ENCODE peak calls at places on chromosomes 1 and 21, in five cellular contexts. V is GM12878, F is HepG2, Z is HCT116, B is H1. T is an unnamed sample.

GRCh38 chr21:41059871-41060270 is 108.1 kb upstream of the BACE2 start:
- DNase-seq in V (no peak), F (no peak), Z (no peak), B (no peak), T (peak; percentile 43)

GRCh38 chr1:48772221-48772620 is 4.5 kb downstream of the BEND5 start:
- DNase-seq in V (no peak), F (no peak), Z (no peak), B (no peak), T (no peak)

GRCh38 chr1:33346921-33347649 is 26.2 kb upstream of the A3GALT2 start:
- DNase-seq in V (no peak), F (peak; percentile 94), Z (peak; percentile 40), B (no peak), T (no peak)

GRCh38 chr1:2499986-2500596 is 24.0 kb downstream of the PLCH2 start:
- DNase-seq in V (no peak), F (no peak), Z (no peak), B (no peak), T (no peak)

GRCh38 chr1:180971273-180971997 is 51.2 kb downstream of the STX6 start:
- DNase-seq in V (no peak), F (no peak), Z (no peak), B (no peak), T (no peak)

GRCh38 chr1:20318971-20319370 is 28.3 kb downstream of the VWA5B1 start:
- DNase-seq in V (no peak), F (no peak), Z (no peak), B (no peak), T (no peak)

GRCh38 chr1:94543003-94543402 is 1.4 kb upstream of the F3 start:
- DNase-seq in V (no peak), F (no peak), Z (no peak), B (no peak), T (no peak)

GRCh38 chr1:235423214-235423652 is 56.0 kb downstream of the TBCE start:
- DNase-seq in V (peak; percentile 4), F (no peak), Z (no peak), B (no peak), T (no peak)

GRCh38 chr1:248793592-248793991 is 32.1 kb downstream of the SH3BP5L start:
- DNase-seq in V (peak; percentile 82), F (no peak), Z (no peak), B (no peak), T (no peak)

GRCh38 chr1:71572038-71572437 is 491.2 kb upstream of the ZRANB2 start:
- DNase-seq in V (peak; percentile 11), F (no peak), Z (no peak), B (no peak), T (no peak)

GRCh38 chr1:205434738-205435137 is 12.9 kb upstream of the LEMD1 start:
- DNase-seq in V (no peak), F (no peak), Z (no peak), B (no peak), T (no peak)

GRCh38 chr1:193322218-193322617 is 135.8 kb upstream of the B3GALT2 start:
- DNase-seq in V (no peak), F (no peak), Z (peak; percentile 22), B (no peak), T (no peak)

GRCh38 chr1:165463978-165464377 is 19.1 kb upstream of the RXRG start:
- DNase-seq in V (no peak), F (no peak), Z (no peak), B (no peak), T (no peak)

GRCh38 chr1:3789421-3790300 is 6.6 kb downstream of the LRRC47 start:
- DNase-seq in V (no peak), F (no peak), Z (no peak), B (no peak), T (no peak)

GRCh38 chr1:20600156-20600555 is 11.3 kb downstream of the CDA start:
- DNase-seq in V (no peak), F (no peak), Z (no peak), B (no peak), T (no peak)

GRCh38 chr1:41261926-41262618 is 20.0 kb upstream of the SCMH1 start:
- DNase-seq in V (no peak), F (no peak), Z (no peak), B (no peak), T (no peak)

GRCh38 chr1:30383131-30383793 is 340.1 kb downstream of the MATN1 start:
- DNase-seq in V (no peak), F (no peak), Z (no peak), B (no peak), T (no peak)
- TF ChIP-seq JUND in V (no peak), F (no peak), Z (no peak), B (no peak), T (no peak)

GRCh38 chr1:204221271-204221670 is 7.5 kb upstream of the GOLT1A start:
- DNase-seq in V (no peak), F (no peak), Z (no peak), B (no peak), T (no peak)

GRCh38 chr1:204225841-204226745 is 12.3 kb upstream of the GOLT1A start:
- DNase-seq in V (no peak), F (peak; percentile 32), Z (no peak), B (no peak), T (peak; percentile 81)

GRCh38 chr1:204224655-204225054 is 10.9 kb upstream of the GOLT1A start:
- DNase-seq in V (no peak), F (no peak), Z (no peak), B (no peak), T (no peak)

GRCh38 chr1:204222006-204222872 is 8.5 kb upstream of the GOLT1A start:
- DNase-seq in V (no peak), F (no peak), Z (no peak), B (no peak), T (no peak)

GRCh38 chr1:204223129-204223860 is 9.5 kb upstream of the GOLT1A start:
- DNase-seq in V (no peak), F (no peak), Z (no peak), B (no peak), T (no peak)
- TF ChIP-seq JUND in V (no peak), F (no peak), Z (no peak), B (no peak), T (no peak)

GRCh38 chr21:44593598-44594405 is 1.5 kb upstream of the KRTAP10-6 start:
- DNase-seq in V (no peak), F (peak; percentile 81), Z (no peak), B (no peak), T (no peak)
- TF ChIP-seq JUND in V (no peak), F (peak; percentile 75), Z (no peak), B (no peak), T (no peak)

DNA sequence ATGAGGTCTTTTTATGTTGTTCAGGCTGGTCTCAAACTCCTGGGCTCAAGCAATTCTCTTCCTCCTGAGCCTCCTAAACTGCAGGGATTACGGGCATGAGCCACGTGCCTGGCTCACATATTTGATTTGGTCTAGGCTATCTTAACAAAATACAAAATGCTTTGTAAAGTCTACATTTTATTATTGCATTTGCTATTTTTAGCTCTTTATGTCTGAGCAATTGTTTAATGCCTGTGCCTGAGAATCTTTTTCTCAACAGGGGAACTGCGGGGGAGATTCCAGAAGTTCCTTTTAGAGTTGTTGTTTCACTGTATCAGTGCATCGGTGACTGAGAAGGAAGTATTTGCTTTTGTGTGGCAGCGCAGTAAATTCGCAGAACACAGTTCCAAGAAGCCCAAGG is 167.2 kb downstream of the PDE4B start:
- DNase-seq in V (no peak), F (no peak), Z (no peak), B (no peak), T (peak; percentile 38)
- TF ChIP-seq JUND in V (no peak), F (no peak), Z (no peak), B (no peak), T (no peak)

DNA sequence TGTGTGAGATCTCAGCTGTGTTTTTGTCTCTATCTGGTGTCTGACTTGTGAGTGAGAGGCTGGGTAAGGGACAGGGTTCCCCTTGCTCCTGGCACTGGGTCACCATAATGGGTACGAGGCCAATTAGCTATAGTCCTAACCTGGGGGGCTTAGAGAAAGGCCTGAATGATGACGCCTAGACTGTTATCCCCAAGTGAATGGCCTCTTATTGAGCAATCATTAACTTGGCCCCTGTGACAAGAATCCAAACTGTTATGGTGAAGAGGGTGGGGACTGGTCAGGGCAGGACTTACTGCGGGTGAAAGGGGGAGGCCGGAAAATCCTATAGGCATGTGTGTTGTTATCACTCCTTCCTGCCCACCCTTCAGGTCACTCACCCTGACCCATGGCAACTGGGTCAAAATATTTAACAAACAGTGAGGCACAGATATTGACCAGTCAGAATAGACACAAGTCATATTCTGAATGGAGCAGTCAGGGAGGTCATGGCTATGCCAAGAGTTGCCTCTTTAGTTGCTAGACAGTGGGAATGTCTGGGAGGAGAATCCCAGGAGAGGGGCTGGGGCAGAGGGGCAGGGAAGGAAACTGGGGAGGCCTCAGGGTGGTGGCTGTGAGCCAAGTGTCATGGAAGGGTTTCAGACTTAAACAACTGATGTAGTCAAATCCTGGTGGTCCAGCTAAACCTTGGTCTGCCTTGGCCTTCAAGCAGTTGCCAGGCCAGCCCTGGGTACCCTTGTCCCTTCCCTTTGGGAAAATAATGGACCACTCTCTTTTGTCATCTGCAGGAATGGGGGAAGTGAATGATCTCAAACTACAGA is 3.2 kb downstream of the NR0B2 start:
- DNase-seq in V (no peak), F (peak; percentile 98), Z (no peak), B (no peak), T (no peak)
- TF ChIP-seq JUND in V (no peak), F (peak; percentile 31), Z (no peak), B (no peak), T (no peak)

GRCh38 chr1:22676916-22677601 is 24.0 kb downstream of the C1QB start:
- DNase-seq in V (no peak), F (no peak), Z (no peak), B (no peak), T (no peak)

GRCh38 chr1:22678522-22678896 is 25.5 kb downstream of the C1QB start:
- DNase-seq in V (no peak), F (no peak), Z (no peak), B (no peak), T (no peak)

GRCh38 chr1:22674410-22674749 is 21.3 kb downstream of the C1QB start:
- DNase-seq in V (no peak), F (no peak), Z (no peak), B (no peak), T (no peak)

GRCh38 chr1:22680736-22681135 is 27.7 kb downstream of the C1QB start:
- DNase-seq in V (no peak), F (no peak), Z (no peak), B (no peak), T (no peak)

DNA sequence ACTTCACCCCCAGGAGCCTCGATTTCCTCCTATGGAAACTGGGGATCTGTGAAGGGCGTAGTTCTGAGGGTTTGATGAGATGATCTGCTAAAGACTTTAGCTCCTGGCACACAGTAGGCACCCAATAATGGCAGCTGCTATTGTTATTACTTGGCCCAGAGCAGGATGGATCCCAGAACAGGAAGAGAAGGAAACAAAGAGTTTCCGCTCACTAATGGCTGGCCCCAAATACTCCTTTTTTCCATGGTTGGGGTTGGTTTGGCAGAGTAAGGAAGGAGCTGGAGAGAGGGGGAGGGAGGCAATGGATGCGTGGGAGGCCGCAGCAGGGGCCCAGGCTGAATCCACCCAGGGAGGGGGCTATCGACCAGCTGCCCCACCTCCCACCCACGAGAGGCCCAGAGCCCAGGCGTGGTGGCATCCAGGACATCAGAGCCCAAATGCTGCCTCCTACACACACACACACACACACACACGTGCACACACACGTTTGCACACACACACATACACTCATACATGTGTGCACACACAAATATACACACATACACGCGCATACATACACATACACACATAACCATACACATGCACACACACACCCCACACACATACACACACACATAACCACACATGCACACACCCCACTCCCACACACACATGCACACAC is 25.0 kb downstream of the C1QB start:
- DNase-seq in V (no peak), F (no peak), Z (no peak), B (no peak), T (no peak)
- TF ChIP-seq JUND in V (no peak), F (no peak), Z (no peak), B (no peak), T (no peak)